ENCODE peak calls at places on chromosomes 1 and 21, in eight cellular contexts. D is omental fat pad, R is ovary, P is heart left ventricle, G is neural crest cell, V is AG04450, C is IMR-90, J is transverse colon. H is an unnamed sample.

GRCh38 chr1:31939484-31940329 is 1.5 kb upstream of the PTP4A2 start:
- DNase-seq in D (no peak), C (peak), V (peak), P (no peak), R (peak), J (peak), G (no peak), H (peak)

GRCh38 chr1:18936471-18936813 is 20.0 kb downstream of the IFFO2 start:
- DNase-seq in G (no peak), R (no peak), J (no peak), P (no peak), D (no peak), V (no peak), C (no peak), H (no peak)

GRCh38 chr1:44146536-44147361 is 5.3 kb upstream of the KLF18 start:
- DNase-seq in C (no peak), J (no peak), V (no peak), D (no peak), P (no peak), R (no peak), G (no peak), H (no peak)

GRCh38 chr1:170967042-170967910 is 31.9 kb downstream of the MROH9 start:
- DNase-seq in C (peak), P (no peak), R (no peak), G (no peak), D (no peak), V (peak), J (no peak), H (peak)

GRCh38 chr1:54611621-54612020 is 11.7 kb downstream of the FAM151A start:
- DNase-seq in C (no peak), J (peak), G (no peak), R (peak), V (no peak), D (no peak), P (peak), H (no peak)

GRCh38 chr1:243493156-243494129 is 237.6 kb downstream of the SDCCAG8 start:
- DNase-seq in J (no peak), G (no peak), R (no peak), C (peak), D (no peak), P (no peak), V (no peak), H (no peak)

GRCh38 chr1:192284927-192285326 is 31.9 kb upstream of the RGS21 start:
- DNase-seq in V (no peak), G (no peak), C (no peak), J (no peak), R (no peak), P (no peak), D (no peak), H (no peak)

GRCh38 chr21:44429894-44430293 is 25.4 kb upstream of the LRRC3 start:
- DNase-seq in D (no peak), V (no peak), G (no peak), C (no peak), J (no peak), P (no peak), R (no peak), H (no peak)

GRCh38 chr1:110475358-110476027 is 24.5 kb downstream of the PROK1 start:
- DNase-seq in C (no peak), G (no peak), D (no peak), R (no peak), P (no peak), V (no peak), J (no peak), H (peak)

GRCh38 chr1:33161061-33161681 is 20.7 kb downstream of the TRIM62 start:
- DNase-seq in P (peak), J (no peak), D (no peak), R (peak), G (peak), C (peak), V (no peak), H (no peak)

GRCh38 chr1:109371271-109371739 is 26.4 kb downstream of the SORT1 start:
- DNase-seq in J (no peak), R (no peak), D (no peak), V (no peak), C (peak), P (no peak), G (no peak), H (no peak)

GRCh38 chr1:38555130-38555529 is 304.4 kb downstream of the RRAGC start:
- DNase-seq in P (no peak), J (no peak), G (no peak), C (no peak), D (no peak), V (no peak), R (no peak), H (no peak)

GRCh38 chr21:43203523-43204080 is 34.8 kb downstream of the CRYAA start:
- DNase-seq in P (no peak), V (no peak), G (no peak), J (no peak), R (no peak), C (no peak), D (no peak), H (no peak)

GRCh38 chr1:185267278-185267677 is 49.8 kb downstream of the IVNS1ABP start:
- DNase-seq in P (no peak), V (no peak), C (no peak), J (no peak), R (no peak), G (no peak), D (no peak), H (no peak)

GRCh38 chr1:223313415-223313754 is 50.6 kb downstream of the SUSD4 start:
- DNase-seq in C (no peak), V (no peak), G (no peak), J (no peak), P (no peak), D (no peak), R (no peak), H (no peak)

GRCh38 chr1:8384088-8384487 is 66.2 kb downstream of the SLC45A1 start:
- DNase-seq in V (no peak), G (no peak), J (no peak), D (no peak), P (no peak), C (peak), R (no peak), H (no peak)

GRCh38 chr1:47549532-47549931 is 111.7 kb downstream of the FOXD2 start:
- DNase-seq in D (no peak), C (no peak), R (no peak), V (no peak), J (no peak), G (no peak), P (no peak), H (no peak)

GRCh38 chr1:59332983-59333382 is 36.1 kb downstream of the FGGY start:
- DNase-seq in C (peak), G (no peak), D (no peak), J (no peak), V (no peak), P (no peak), R (no peak), H (no peak)

GRCh38 chr21:41622831-41623548 is 115.0 kb upstream of the TMPRSS2 start:
- DNase-seq in D (no peak), P (no peak), J (no peak), C (peak), R (no peak), G (no peak), V (no peak), H (no peak)

GRCh38 chr1:205124726-205125125 is 2.9 kb upstream of the RBBP5 start:
- DNase-seq in V (no peak), J (no peak), P (no peak), C (no peak), R (no peak), G (no peak), D (no peak), H (no peak)

GRCh38 chr1:183419399-183419798 is 1.2 kb upstream of the NMNAT2 start:
- DNase-seq in C (no peak), D (no peak), P (no peak), G (no peak), V (no peak), J (no peak), R (no peak), H (no peak)

GRCh38 chr1:233113009-233113712 is 162.8 kb downstream of the NTPCR start:
- DNase-seq in P (peak), J (peak), G (no peak), R (peak), D (peak), C (peak), V (peak), H (peak)

GRCh38 chr1:29473167-29473855 is 237.0 kb downstream of the PTPRU start:
- DNase-seq in J (no peak), C (no peak), R (no peak), G (no peak), D (no peak), P (no peak), V (no peak), H (no peak)

GRCh38 chr1:22239378-22239777 is 96.5 kb upstream of the WNT4 start:
- DNase-seq in R (no peak), V (no peak), G (no peak), C (no peak), J (peak), P (no peak), D (no peak), H (no peak)

GRCh38 chr1:231493421-231494185 is 34.9 kb upstream of the TSNAX start:
- DNase-seq in V (no peak), J (no peak), D (no peak), R (no peak), C (peak), G (no peak), P (no peak), H (no peak)

GRCh38 chr1:50368179-50369007 is 54.9 kb downstream of the DMRTA2 start:
- DNase-seq in R (peak), P (no peak), V (no peak), G (peak), D (no peak), J (peak), C (peak), H (peak)

GRCh38 chr1:21829294-21829693 is 17.2 kb downstream of the LDLRAD2 start:
- DNase-seq in P (peak), C (no peak), J (no peak), D (no peak), R (no peak), V (no peak), G (no peak), H (no peak)

GRCh38 chr1:205064301-205064700 is 20.0 kb downstream of the TMEM81 start:
- DNase-seq in P (no peak), G (no peak), V (no peak), J (no peak), D (no peak), C (no peak), R (no peak), H (no peak)

GRCh38 chr1:9317591-9318331 is 25.1 kb downstream of the SPSB1 start:
- DNase-seq in J (peak), P (peak), R (peak), D (no peak), G (no peak), C (peak), V (no peak), H (no peak)

GRCh38 chr1:33428661-33429060 is 2.2 kb downstream of the PHC2 start:
- DNase-seq in J (no peak), R (no peak), P (no peak), V (no peak), C (no peak), G (no peak), D (no peak), H (no peak)

GRCh38 chr1:21244986-21245687 is 45.1 kb downstream of the ECE1 start:
- DNase-seq in D (no peak), P (peak), V (no peak), G (no peak), J (no peak), R (no peak), C (no peak), H (no peak)

GRCh38 chr1:14600405-14601150 is 2.1 kb downstream of the KAZN start:
- DNase-seq in J (no peak), G (no peak), D (no peak), C (no peak), P (no peak), R (no peak), V (no peak), H (no peak)

GRCh38 chr21:15839026-15839425 is 109.2 kb downstream of the USP25 start:
- DNase-seq in J (no peak), V (no peak), C (no peak), R (no peak), D (no peak), P (no peak), G (no peak), H (no peak)

GRCh38 chr1:109240158-109241152 is 8.9 kb upstream of the CELSR2 start:
- DNase-seq in G (no peak), R (peak), P (peak), D (peak), C (peak), J (peak), V (no peak), H (peak)

GRCh38 chr1:158071106-158071505 is 77.7 kb downstream of the KIRREL1 start:
- DNase-seq in D (no peak), P (no peak), G (no peak), R (no peak), J (no peak), C (peak), V (no peak), H (no peak)

GRCh38 chr1:240128361-240128760 is 36.7 kb downstream of the FMN2 start:
- DNase-seq in J (no peak), C (no peak), P (no peak), R (no peak), V (no peak), D (no peak), G (no peak), H (no peak)

GRCh38 chr1:157963713-157964112 is 29.7 kb upstream of the KIRREL1 start:
- DNase-seq in V (peak), R (peak), J (peak), G (peak), P (peak), C (peak), D (peak), H (peak)

GRCh38 chr1:156781585-156782186 is 14.4 kb downstream of the PRCC start:
- DNase-seq in C (peak), P (no peak), R (no peak), J (no peak), V (no peak), G (no peak), D (no peak), H (no peak)

GRCh38 chr1:85229574-85230097 is 28.8 kb upstream of the SYDE2 start:
- DNase-seq in G (no peak), V (no peak), D (no peak), R (no peak), C (no peak), P (no peak), J (no peak), H (peak)

GRCh38 chr21:27277122-27277521 is 310.2 kb upstream of the ADAMTS5 start:
- DNase-seq in J (no peak), C (peak), P (no peak), G (no peak), D (no peak), R (no peak), V (no peak), H (no peak)

GRCh38 chr21:27269646-27270045 is 302.8 kb upstream of the ADAMTS5 start:
- DNase-seq in D (no peak), C (peak), J (no peak), V (peak), G (no peak), R (no peak), P (no peak), H (no peak)

GRCh38 chr21:27275294-27275927 is 308.5 kb upstream of the ADAMTS5 start:
- DNase-seq in P (no peak), V (peak), D (no peak), J (no peak), R (no peak), G (no peak), C (peak), H (no peak)
- TF ChIP-seq CTCF in P (no peak), V (no peak), D (no peak), J (no peak), R (no peak), G (no peak), C (no peak), H (no peak)

GRCh38 chr1:202288177-202288576 is 53.6 kb downstream of the UBE2T start:
- DNase-seq in D (no peak), R (no peak), G (no peak), P (no peak), J (no peak), V (no peak), C (no peak), H (no peak)

GRCh38 chr1:202285908-202286307 is 55.8 kb downstream of the UBE2T start:
- DNase-seq in P (no peak), C (no peak), V (no peak), J (no peak), R (no peak), D (no peak), G (no peak), H (no peak)

GRCh38 chr1:202289009-202289408 is 52.7 kb downstream of the UBE2T start:
- DNase-seq in D (no peak), R (no peak), P (no peak), G (no peak), V (no peak), J (no peak), C (no peak), H (no peak)

GRCh38 chr1:202287196-202287595 is 54.5 kb downstream of the UBE2T start:
- DNase-seq in R (no peak), G (no peak), V (no peak), P (no peak), C (no peak), J (no peak), D (no peak), H (no peak)

DNA sequence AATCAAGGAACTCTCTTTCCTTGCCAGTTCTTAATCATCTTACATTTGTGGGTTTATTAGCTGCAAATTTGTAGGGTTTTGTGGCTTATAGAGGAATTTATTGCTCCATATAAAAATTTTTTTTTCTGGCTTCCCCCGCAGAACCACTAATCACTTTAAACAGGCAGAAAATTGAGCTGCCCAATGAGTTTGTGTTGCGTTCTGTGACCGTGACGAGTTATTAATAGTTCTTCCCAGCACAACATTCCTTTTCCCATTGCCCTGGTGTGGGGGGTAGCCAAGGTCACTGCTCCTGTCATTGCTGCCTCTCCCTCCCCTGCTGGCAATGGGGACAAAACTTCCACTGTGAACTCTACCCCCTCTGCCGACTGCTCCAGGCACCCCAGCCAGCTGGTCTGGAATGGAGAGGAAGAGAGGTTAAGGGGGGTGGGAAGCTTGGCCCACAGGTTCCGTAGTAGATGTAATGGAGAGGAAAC is 55.1 kb downstream of the UBE2T start:
- DNase-seq in J (no peak), G (no peak), V (no peak), R (peak), P (no peak), C (peak), D (no peak), H (no peak)
- TF ChIP-seq CTCF in J (no peak), G (no peak), V (no peak), R (no peak), P (no peak), C (no peak), D (no peak), H (no peak)

GRCh38 chr1:222071313-222071886 is 329.5 kb upstream of the DUSP10 start:
- DNase-seq in J (no peak), C (no peak), R (no peak), D (no peak), P (no peak), G (no peak), V (no peak), H (no peak)
- TF ChIP-seq CTCF in J (no peak), C (no peak), R (no peak), D (no peak), P (no peak), G (no peak), V (no peak), H (no peak)

GRCh38 chr1:93042134-93042821 is 36.8 kb upstream of the MTF2 start:
- DNase-seq in G (no peak), J (peak), P (no peak), C (no peak), V (no peak), D (no peak), R (no peak), H (no peak)

GRCh38 chr1:93034397-93034796 is 44.7 kb upstream of the MTF2 start:
- DNase-seq in R (no peak), C (no peak), G (no peak), V (no peak), P (no peak), J (no peak), D (no peak), H (no peak)

GRCh38 chr1:93033785-93034184 is 45.3 kb upstream of the MTF2 start:
- DNase-seq in R (no peak), P (no peak), D (no peak), C (peak), G (no peak), J (no peak), V (no peak), H (no peak)

GRCh38 chr1:93033029-93033428 is 46.1 kb upstream of the MTF2 start:
- DNase-seq in R (no peak), C (no peak), G (no peak), P (no peak), D (no peak), J (no peak), V (no peak), H (no peak)

GRCh38 chr1:93036672-93037071 is 42.4 kb upstream of the MTF2 start:
- DNase-seq in P (no peak), G (no peak), C (no peak), R (no peak), D (no peak), V (no peak), J (no peak), H (no peak)
- TF ChIP-seq CTCF in P (no peak), G (no peak), C (no peak), R (no peak), D (no peak), V (no peak), J (no peak), H (no peak)

H was measured in Calu3.